ENCODE peak calls at places on chromosomes 2 and 18, in seven cellular contexts. A is heart left ventricle; D is dermis blood vessel endothelial cell; K is uterus; M is SK-N-SH; Q is NCI-H510A treated with DMSO at 0.1 percent for 48 hours; T is stimulated activated CD4-positive, alpha-beta T cell treated with anti-CD3 and anti-CD28 coated beads, Interleukin-1b, Interleukin-23, amount 100 ng/mL, for 24 hours. R is an unnamed sample.

GRCh38 chr2:157439792-157440186 is 4.1 kb downstream of the CYTIP start:
- DNase-seq in D (no peak), K (no peak), T (no peak), A (no peak), M (no peak), Q (no peak), R (no peak)

GRCh38 chr2:112481528-112482228 is at the start of gene TTL:
- DNase-seq in M (peak), A (peak), K (peak), D (peak), T (peak), Q (peak), R (peak)

GRCh38 chr2:72979896-72980295 is 62.6 kb downstream of the EMX1 start:
- DNase-seq in A (no peak), D (no peak), K (no peak), Q (no peak), M (no peak), T (no peak), R (no peak)

GRCh38 chr2:202909394-202910192 is 1.9 kb downstream of the WDR12 start:
- DNase-seq in M (no peak), D (no peak), A (no peak), T (no peak), K (no peak), Q (no peak), R (no peak)

GRCh38 chr2:11540148-11540995 is 6.5 kb downstream of the GREB1 start:
- DNase-seq in M (no peak), Q (peak), D (no peak), A (no peak), T (no peak), K (peak), R (no peak)

GRCh38 chr2:226583715-226584114 is 215.9 kb downstream of the IRS1 start:
- DNase-seq in A (no peak), M (no peak), K (no peak), T (no peak), Q (no peak), D (peak), R (no peak)

GRCh38 chr2:143345887-143346612 is 216.8 kb downstream of the ARHGAP15 start:
- DNase-seq in M (no peak), D (no peak), T (no peak), K (no peak), A (no peak), Q (no peak), R (no peak)

GRCh38 chr18:32315881-32316280 is 126.0 kb downstream of the MEP1B start:
- DNase-seq in A (no peak), K (no peak), M (no peak), T (no peak), Q (no peak), D (no peak), R (no peak)

GRCh38 chr2:177908182-177908581 is 164.4 kb downstream of the PDE11A start:
- DNase-seq in T (no peak), D (no peak), A (no peak), Q (no peak), K (no peak), M (no peak), R (no peak)

GRCh38 chr18:26479686-26480079 is 68.7 kb downstream of the KCTD1 start:
- DNase-seq in K (no peak), A (no peak), T (no peak), Q (no peak), M (no peak), D (no peak), R (no peak)

GRCh38 chr2:179655627-179656026 is 205.8 kb downstream of the ZNF385B start:
- DNase-seq in M (no peak), Q (no peak), T (no peak), A (no peak), D (no peak), K (no peak), R (no peak)

GRCh38 chr2:239711911-239712570 is 311.2 kb upstream of the HDAC4 start:
- DNase-seq in M (no peak), K (no peak), Q (no peak), D (no peak), A (no peak), T (no peak), R (peak)

GRCh38 chr2:20609349-20609994 is 41.4 kb downstream of the HS1BP3 start:
- DNase-seq in D (peak), K (peak), T (no peak), Q (no peak), A (peak), M (no peak), R (peak)

R was measured in tibial artery.